ENCODE peak calls at places on chromosome 18, in nine cellular contexts. One of them, this sample, is unnamed.
A peak's percentile ranks its signal among the peaks of the same experiment; 100 is the strongest.

GRCh38 chr18:500230-500555 is 308 bp downstream of the COLEC12 start:
- DNase-seq in activated T-cell treated with anti-CD3 and anti-CD28 coated beads, Interleukin-2, amount 50 U/mL, for 4 hours: no peak
- DNase-seq in GM23338: peak; percentile 66
- DNase-seq in nephron progenitor cell: no peak
- DNase-seq in T-helper 17 cell: no peak
- DNase-seq in IMR-90: no peak
- DNase-seq in G401: no peak
- DNase-seq in T-helper 1 cell: no peak
- DNase-seq in lung microvascular endothelial cell: no peak
- DNase-seq in this sample: no peak

GRCh38 chr18:37385846-37386435 is 179.7 kb downstream of the CELF4 start:
- DNase-seq in IMR-90: peak; percentile 37
- DNase-seq in T-helper 17 cell: no peak
- DNase-seq in T-helper 1 cell: peak; percentile 3
- DNase-seq in G401: peak; percentile 46
- DNase-seq in GM23338: peak; percentile 70
- DNase-seq in lung microvascular endothelial cell: peak; percentile 62
- DNase-seq in nephron progenitor cell: no peak
- DNase-seq in activated T-cell treated with anti-CD3 and anti-CD28 coated beads, Interleukin-2, amount 50 U/mL, for 4 hours: no peak
- DNase-seq in this sample: no peak

GRCh38 chr18:7684966-7685365 is 117.8 kb downstream of the PTPRM start:
- DNase-seq in T-helper 1 cell: no peak
- DNase-seq in GM23338: no peak
- DNase-seq in T-helper 17 cell: no peak
- DNase-seq in activated T-cell treated with anti-CD3 and anti-CD28 coated beads, Interleukin-2, amount 50 U/mL, for 4 hours: no peak
- DNase-seq in G401: no peak
- DNase-seq in lung microvascular endothelial cell: peak; percentile 22
- DNase-seq in IMR-90: no peak
- DNase-seq in nephron progenitor cell: no peak
- DNase-seq in this sample: peak; percentile 15

GRCh38 chr18:52008330-52008729 is 331.7 kb upstream of the DCC start:
- DNase-seq in nephron progenitor cell: no peak
- DNase-seq in lung microvascular endothelial cell: no peak
- DNase-seq in GM23338: no peak
- DNase-seq in T-helper 17 cell: no peak
- DNase-seq in IMR-90: no peak
- DNase-seq in G401: no peak
- DNase-seq in activated T-cell treated with anti-CD3 and anti-CD28 coated beads, Interleukin-2, amount 50 U/mL, for 4 hours: no peak
- DNase-seq in T-helper 1 cell: no peak
- DNase-seq in this sample: no peak

GRCh38 chr18:62486290-62486964 is 36.4 kb upstream of the ZCCHC2 start:
- DNase-seq in nephron progenitor cell: no peak
- DNase-seq in activated T-cell treated with anti-CD3 and anti-CD28 coated beads, Interleukin-2, amount 50 U/mL, for 4 hours: no peak
- DNase-seq in lung microvascular endothelial cell: peak; percentile 4
- DNase-seq in T-helper 1 cell: no peak
- DNase-seq in IMR-90: peak; percentile 16
- DNase-seq in GM23338: no peak
- DNase-seq in G401: no peak
- DNase-seq in T-helper 17 cell: no peak
- DNase-seq in this sample: peak; percentile 84

GRCh38 chr18:61575419-61575818 is 242.2 kb downstream of the CDH20 start:
- DNase-seq in T-helper 17 cell: no peak
- DNase-seq in G401: no peak
- DNase-seq in IMR-90: no peak
- DNase-seq in activated T-cell treated with anti-CD3 and anti-CD28 coated beads, Interleukin-2, amount 50 U/mL, for 4 hours: no peak
- DNase-seq in nephron progenitor cell: no peak
- DNase-seq in T-helper 1 cell: no peak
- DNase-seq in lung microvascular endothelial cell: no peak
- DNase-seq in GM23338: peak; percentile 64
- DNase-seq in this sample: no peak

GRCh38 chr18:49021076-49021432 is 70.3 kb upstream of the SMAD7 start:
- DNase-seq in activated T-cell treated with anti-CD3 and anti-CD28 coated beads, Interleukin-2, amount 50 U/mL, for 4 hours: no peak
- DNase-seq in T-helper 1 cell: no peak
- DNase-seq in IMR-90: no peak
- DNase-seq in G401: no peak
- DNase-seq in nephron progenitor cell: no peak
- DNase-seq in lung microvascular endothelial cell: no peak
- DNase-seq in T-helper 17 cell: no peak
- DNase-seq in GM23338: no peak
- DNase-seq in this sample: no peak

GRCh38 chr18:54388203-54389142 is 30.8 kb downstream of the C18orf54 start:
- DNase-seq in nephron progenitor cell: peak; percentile 46
- DNase-seq in T-helper 1 cell: peak; percentile 73
- DNase-seq in T-helper 17 cell: no peak
- DNase-seq in activated T-cell treated with anti-CD3 and anti-CD28 coated beads, Interleukin-2, amount 50 U/mL, for 4 hours: no peak
- DNase-seq in IMR-90: peak; percentile 85
- DNase-seq in lung microvascular endothelial cell: peak; percentile 86
- DNase-seq in G401: no peak
- DNase-seq in GM23338: peak; percentile 90
- DNase-seq in this sample: peak; percentile 77

GRCh38 chr18:72863754-72864153 is 4.0 kb downstream of the NETO1 start:
- DNase-seq in GM23338: no peak
- DNase-seq in T-helper 1 cell: no peak
- DNase-seq in IMR-90: no peak
- DNase-seq in T-helper 17 cell: no peak
- DNase-seq in activated T-cell treated with anti-CD3 and anti-CD28 coated beads, Interleukin-2, amount 50 U/mL, for 4 hours: no peak
- DNase-seq in lung microvascular endothelial cell: no peak
- DNase-seq in nephron progenitor cell: no peak
- DNase-seq in G401: no peak
- DNase-seq in this sample: no peak

GRCh38 chr18:45621068-45621511 is 5.8 kb downstream of the SLC14A2 start:
- DNase-seq in G401: peak; percentile 46
- DNase-seq in lung microvascular endothelial cell: peak; percentile 50
- DNase-seq in nephron progenitor cell: peak; percentile 50
- DNase-seq in T-helper 1 cell: peak; percentile 28
- DNase-seq in GM23338: peak; percentile 76
- DNase-seq in activated T-cell treated with anti-CD3 and anti-CD28 coated beads, Interleukin-2, amount 50 U/mL, for 4 hours: peak; percentile 26
- DNase-seq in IMR-90: peak; percentile 44
- DNase-seq in T-helper 17 cell: no peak
- DNase-seq in this sample: no peak

GRCh38 chr18:12531747-12532146 is 124.0 kb downstream of the PRELID3A start:
- DNase-seq in lung microvascular endothelial cell: no peak
- DNase-seq in G401: no peak
- DNase-seq in GM23338: no peak
- DNase-seq in activated T-cell treated with anti-CD3 and anti-CD28 coated beads, Interleukin-2, amount 50 U/mL, for 4 hours: no peak
- DNase-seq in T-helper 1 cell: no peak
- DNase-seq in T-helper 17 cell: no peak
- DNase-seq in IMR-90: peak; percentile 34
- DNase-seq in nephron progenitor cell: no peak
- DNase-seq in this sample: no peak

GRCh38 chr18:34734048-34734447 is 23.9 kb downstream of the DTNA start:
- DNase-seq in GM23338: no peak
- DNase-seq in IMR-90: no peak
- DNase-seq in G401: no peak
- DNase-seq in lung microvascular endothelial cell: no peak
- DNase-seq in T-helper 1 cell: no peak
- DNase-seq in T-helper 17 cell: no peak
- DNase-seq in activated T-cell treated with anti-CD3 and anti-CD28 coated beads, Interleukin-2, amount 50 U/mL, for 4 hours: no peak
- DNase-seq in nephron progenitor cell: no peak
- DNase-seq in this sample: no peak

GRCh38 chr18:63511285-63511684 is 30.9 kb upstream of the SERPINB12 start:
- DNase-seq in activated T-cell treated with anti-CD3 and anti-CD28 coated beads, Interleukin-2, amount 50 U/mL, for 4 hours: no peak
- DNase-seq in nephron progenitor cell: peak; percentile 41
- DNase-seq in T-helper 1 cell: no peak
- DNase-seq in G401: peak; percentile 56
- DNase-seq in lung microvascular endothelial cell: peak; percentile 50
- DNase-seq in IMR-90: peak; percentile 63
- DNase-seq in T-helper 17 cell: no peak
- DNase-seq in GM23338: peak; percentile 94
- DNase-seq in this sample: no peak

GRCh38 chr18:57208056-57208455 is 61.2 kb downstream of the BOD1L2 start:
- DNase-seq in GM23338: no peak
- DNase-seq in nephron progenitor cell: no peak
- DNase-seq in lung microvascular endothelial cell: no peak
- DNase-seq in IMR-90: no peak
- DNase-seq in T-helper 1 cell: no peak
- DNase-seq in G401: no peak
- DNase-seq in T-helper 17 cell: no peak
- DNase-seq in activated T-cell treated with anti-CD3 and anti-CD28 coated beads, Interleukin-2, amount 50 U/mL, for 4 hours: no peak
- DNase-seq in this sample: no peak

GRCh38 chr18:48991299-48992055 is 40.7 kb upstream of the SMAD7 start:
- DNase-seq in lung microvascular endothelial cell: no peak
- DNase-seq in nephron progenitor cell: no peak
- DNase-seq in G401: no peak
- DNase-seq in GM23338: no peak
- DNase-seq in IMR-90: no peak
- DNase-seq in T-helper 1 cell: no peak
- DNase-seq in T-helper 17 cell: no peak
- DNase-seq in activated T-cell treated with anti-CD3 and anti-CD28 coated beads, Interleukin-2, amount 50 U/mL, for 4 hours: no peak
- DNase-seq in this sample: no peak

GRCh38 chr18:73947180-73947989 is 200.2 kb downstream of the FBXO15 start:
- DNase-seq in nephron progenitor cell: no peak
- DNase-seq in GM23338: no peak
- DNase-seq in T-helper 1 cell: no peak
- DNase-seq in activated T-cell treated with anti-CD3 and anti-CD28 coated beads, Interleukin-2, amount 50 U/mL, for 4 hours: no peak
- DNase-seq in IMR-90: peak; percentile 19
- DNase-seq in lung microvascular endothelial cell: no peak
- DNase-seq in G401: no peak
- DNase-seq in T-helper 17 cell: no peak
- DNase-seq in this sample: no peak

GRCh38 chr18:59927246-59927825 is 27.5 kb downstream of the PMAIP1 start:
- DNase-seq in activated T-cell treated with anti-CD3 and anti-CD28 coated beads, Interleukin-2, amount 50 U/mL, for 4 hours: no peak
- DNase-seq in nephron progenitor cell: no peak
- DNase-seq in lung microvascular endothelial cell: no peak
- DNase-seq in T-helper 1 cell: peak; percentile 69
- DNase-seq in IMR-90: peak; percentile 66
- DNase-seq in G401: no peak
- DNase-seq in GM23338: no peak
- DNase-seq in T-helper 17 cell: no peak
- DNase-seq in this sample: peak; percentile 83

GRCh38 chr18:36862182-36862581 is 33.3 kb downstream of the KIAA1328 start:
- DNase-seq in G401: no peak
- DNase-seq in IMR-90: no peak
- DNase-seq in T-helper 17 cell: no peak
- DNase-seq in activated T-cell treated with anti-CD3 and anti-CD28 coated beads, Interleukin-2, amount 50 U/mL, for 4 hours: no peak
- DNase-seq in lung microvascular endothelial cell: no peak
- DNase-seq in nephron progenitor cell: no peak
- DNase-seq in T-helper 1 cell: peak; percentile 3
- DNase-seq in GM23338: no peak
- DNase-seq in this sample: no peak

GRCh38 chr18:7272268-7273049 is 41.6 kb downstream of the LRRC30 start:
- DNase-seq in nephron progenitor cell: peak; percentile 55
- DNase-seq in G401: no peak
- DNase-seq in IMR-90: peak; percentile 61
- DNase-seq in activated T-cell treated with anti-CD3 and anti-CD28 coated beads, Interleukin-2, amount 50 U/mL, for 4 hours: no peak
- DNase-seq in GM23338: peak; percentile 89
- DNase-seq in T-helper 17 cell: no peak
- DNase-seq in lung microvascular endothelial cell: peak; percentile 93
- DNase-seq in T-helper 1 cell: no peak
- DNase-seq in this sample: no peak

GRCh38 chr18:27665264-27665799 is 480.2 kb upstream of the CHST9 start:
- DNase-seq in T-helper 17 cell: no peak
- DNase-seq in nephron progenitor cell: no peak
- DNase-seq in T-helper 1 cell: no peak
- DNase-seq in lung microvascular endothelial cell: no peak
- DNase-seq in G401: no peak
- DNase-seq in GM23338: peak; percentile 69
- DNase-seq in activated T-cell treated with anti-CD3 and anti-CD28 coated beads, Interleukin-2, amount 50 U/mL, for 4 hours: no peak
- DNase-seq in IMR-90: no peak
- DNase-seq in this sample: no peak

GRCh38 chr18:12742453-12742852 is 39.6 kb downstream of the PSMG2 start:
- DNase-seq in nephron progenitor cell: no peak
- DNase-seq in lung microvascular endothelial cell: no peak
- DNase-seq in GM23338: no peak
- DNase-seq in G401: no peak
- DNase-seq in IMR-90: peak; percentile 87
- DNase-seq in activated T-cell treated with anti-CD3 and anti-CD28 coated beads, Interleukin-2, amount 50 U/mL, for 4 hours: no peak
- DNase-seq in T-helper 17 cell: no peak
- DNase-seq in T-helper 1 cell: no peak
- DNase-seq in this sample: peak; percentile 86

GRCh38 chr18:21481739-21482138 is 118.8 kb downstream of the ESCO1 start:
- DNase-seq in nephron progenitor cell: no peak
- DNase-seq in T-helper 1 cell: no peak
- DNase-seq in T-helper 17 cell: no peak
- DNase-seq in GM23338: no peak
- DNase-seq in IMR-90: no peak
- DNase-seq in G401: no peak
- DNase-seq in lung microvascular endothelial cell: no peak
- DNase-seq in activated T-cell treated with anti-CD3 and anti-CD28 coated beads, Interleukin-2, amount 50 U/mL, for 4 hours: no peak
- DNase-seq in this sample: no peak

GRCh38 chr18:22489694-22490093 is 72.0 kb upstream of the CTAGE1 start:
- DNase-seq in GM23338: no peak
- DNase-seq in T-helper 1 cell: no peak
- DNase-seq in IMR-90: peak; percentile 46
- DNase-seq in lung microvascular endothelial cell: no peak
- DNase-seq in activated T-cell treated with anti-CD3 and anti-CD28 coated beads, Interleukin-2, amount 50 U/mL, for 4 hours: no peak
- DNase-seq in G401: no peak
- DNase-seq in nephron progenitor cell: no peak
- DNase-seq in T-helper 17 cell: no peak
- DNase-seq in this sample: no peak

GRCh38 chr18:75111673-75112485 is 97.1 kb downstream of the PTGR3 start:
- DNase-seq in T-helper 1 cell: no peak
- DNase-seq in T-helper 17 cell: no peak
- DNase-seq in G401: no peak
- DNase-seq in lung microvascular endothelial cell: no peak
- DNase-seq in nephron progenitor cell: no peak
- DNase-seq in IMR-90: peak; percentile 21
- DNase-seq in activated T-cell treated with anti-CD3 and anti-CD28 coated beads, Interleukin-2, amount 50 U/mL, for 4 hours: no peak
- DNase-seq in GM23338: no peak
- DNase-seq in this sample: no peak

GRCh38 chr18:46939337-46939963 is 22.0 kb downstream of the KATNAL2 start:
- DNase-seq in IMR-90: peak; percentile 66
- DNase-seq in nephron progenitor cell: no peak
- DNase-seq in lung microvascular endothelial cell: no peak
- DNase-seq in T-helper 1 cell: no peak
- DNase-seq in GM23338: peak; percentile 10
- DNase-seq in T-helper 17 cell: no peak
- DNase-seq in G401: no peak
- DNase-seq in activated T-cell treated with anti-CD3 and anti-CD28 coated beads, Interleukin-2, amount 50 U/mL, for 4 hours: no peak
- DNase-seq in this sample: no peak

GRCh38 chr18:74290831-74291770 is 662 bp downstream of the CYB5A start:
- DNase-seq in T-helper 1 cell: no peak
- DNase-seq in G401: no peak
- DNase-seq in lung microvascular endothelial cell: peak; percentile 5
- DNase-seq in T-helper 17 cell: no peak
- DNase-seq in IMR-90: no peak
- DNase-seq in GM23338: peak; percentile 85
- DNase-seq in activated T-cell treated with anti-CD3 and anti-CD28 coated beads, Interleukin-2, amount 50 U/mL, for 4 hours: peak; percentile 12
- DNase-seq in nephron progenitor cell: peak; percentile 50
- DNase-seq in this sample: no peak

GRCh38 chr18:60676807-60677206 is 304.2 kb upstream of the MC4R start:
- DNase-seq in nephron progenitor cell: no peak
- DNase-seq in IMR-90: no peak
- DNase-seq in G401: no peak
- DNase-seq in T-helper 17 cell: no peak
- DNase-seq in lung microvascular endothelial cell: no peak
- DNase-seq in GM23338: peak; percentile 78
- DNase-seq in activated T-cell treated with anti-CD3 and anti-CD28 coated beads, Interleukin-2, amount 50 U/mL, for 4 hours: no peak
- DNase-seq in T-helper 1 cell: no peak
- DNase-seq in this sample: no peak

GRCh38 chr18:77068321-77068841 is 64.2 kb downstream of the MBP start:
- DNase-seq in lung microvascular endothelial cell: no peak
- DNase-seq in nephron progenitor cell: no peak
- DNase-seq in GM23338: no peak
- DNase-seq in T-helper 17 cell: no peak
- DNase-seq in activated T-cell treated with anti-CD3 and anti-CD28 coated beads, Interleukin-2, amount 50 U/mL, for 4 hours: peak; percentile 33
- DNase-seq in T-helper 1 cell: peak; percentile 74
- DNase-seq in IMR-90: peak; percentile 75
- DNase-seq in G401: no peak
- DNase-seq in this sample: no peak

GRCh38 chr18:8365528-8365927 is 243.7 kb upstream of the RAB12 start:
- DNase-seq in T-helper 17 cell: no peak
- DNase-seq in T-helper 1 cell: no peak
- DNase-seq in IMR-90: no peak
- DNase-seq in GM23338: no peak
- DNase-seq in G401: no peak
- DNase-seq in activated T-cell treated with anti-CD3 and anti-CD28 coated beads, Interleukin-2, amount 50 U/mL, for 4 hours: no peak
- DNase-seq in nephron progenitor cell: no peak
- DNase-seq in lung microvascular endothelial cell: no peak
- DNase-seq in this sample: no peak

GRCh38 chr18:69898241-69898861 is 49.3 kb downstream of the CD226 start:
- DNase-seq in T-helper 17 cell: no peak
- DNase-seq in T-helper 1 cell: peak; percentile 67
- DNase-seq in GM23338: no peak
- DNase-seq in lung microvascular endothelial cell: no peak
- DNase-seq in IMR-90: no peak
- DNase-seq in G401: no peak
- DNase-seq in activated T-cell treated with anti-CD3 and anti-CD28 coated beads, Interleukin-2, amount 50 U/mL, for 4 hours: no peak
- DNase-seq in nephron progenitor cell: no peak
- DNase-seq in this sample: no peak

This sample was measured in keratinocyte.